ENCODE peak calls at places on chromosomes 2 and 18, in six cellular contexts. G, O, T, B, U and S are unnamed samples.

GRCh38 chr2:58350484-58350883 is 109.4 kb upstream of the FANCL start:
- DNase-seq in G (no peak), T (no peak), U (no peak), O (no peak), B (no peak), S (no peak)

GRCh38 chr2:9441556-9441955 is 18.1 kb downstream of the CPSF3 start:
- DNase-seq in O (no peak), T (no peak), B (no peak), G (no peak), U (no peak), S (no peak)

GRCh38 chr2:85430780-85431601 is 12.5 kb downstream of the SH2D6 start:
- DNase-seq in O (no peak), B (no peak), G (peak; percentile 96), U (no peak), T (no peak), S (no peak)

GRCh38 chr18:78596794-78597193 is 382.8 kb upstream of the SALL3 start:
- DNase-seq in O (no peak), T (no peak), B (no peak), U (no peak), G (no peak), S (no peak)

GRCh38 chr2:175207741-175208438 is 26.4 kb upstream of the ATP5MC3 start:
- DNase-seq in T (no peak), G (no peak), U (no peak), O (no peak), B (no peak), S (no peak)

GRCh38 chr18:26089247-26090129 is 925 bp downstream of the SS18 start:
- DNase-seq in O (no peak), U (peak; percentile 9), T (peak; percentile 6), B (peak; percentile 41), G (peak; percentile 61), S (no peak)

GRCh38 chr2:144390424-144391020 is 129.4 kb downstream of the ZEB2 start:
- DNase-seq in B (no peak), G (no peak), T (no peak), O (no peak), U (no peak), S (no peak)

GRCh38 chr2:105809723-105810122 is 65.0 kb downstream of the NCK2 start:
- DNase-seq in U (no peak), T (no peak), G (no peak), O (no peak), B (no peak), S (no peak)

GRCh38 chr2:95260028-95261023 is 13.9 kb upstream of the PROM2 start:
- DNase-seq in T (no peak), B (no peak), G (peak; percentile 84), O (no peak), U (no peak), S (no peak)